ENCODE peak calls at places on chromosomes 6 and 20, in ten cellular contexts. Q is esophagus muscularis mucosa, B is tibial nerve, Y is stomach, D is HepG2, A is sigmoid colon, G is suprapubic skin, H is K562, P is A549, N is H1. W is an unnamed sample. For H3K4me1, the result is how much of the 10 kb centered on the place peaks cover.

GRCh38 chr6:88208736-88209135 is 42.6 kb upstream of the CNR1 start:
- DNase-seq in N (no peak), D (no peak), Y (no peak), A (no peak), Q (no peak), G (no peak), H (no peak), P (no peak), B (no peak), W (no peak)

GRCh38 chr6:90406142-90406794 is 109.6 kb upstream of the BACH2 start:
- DNase-seq in A (no peak), B (no peak), D (peak), N (no peak), Q (no peak), Y (no peak), G (no peak), H (peak), P (peak), W (no peak)

GRCh38 chr6:117938324-117938995 is 31.4 kb downstream of the SLC35F1 start:
- DNase-seq in H (no peak), D (no peak), A (no peak), Q (no peak), Y (no peak), B (no peak), N (peak), G (no peak), P (no peak), W (no peak)

GRCh38 chr20:46277602-46278001 is 30.7 kb downstream of the CDH22 start:
- DNase-seq in H (peak), D (no peak), Y (no peak), Q (no peak), B (no peak), G (no peak), A (no peak), N (no peak), P (no peak), W (no peak)

GRCh38 chr6:85726206-85726605 is 83.5 kb upstream of the SYNCRIP start:
- DNase-seq in B (no peak), G (no peak), N (no peak), H (no peak), P (no peak), A (no peak), Q (no peak), D (no peak), Y (no peak), W (no peak)

GRCh38 chr20:38113401-38114325 is 51.4 kb downstream of the TGM2 start:
- DNase-seq in Y (no peak), H (peak), B (no peak), Q (peak), D (peak), G (no peak), A (no peak), P (peak), N (peak), W (no peak)

GRCh38 chr20:43543138-43543537 is 15.7 kb upstream of the SGK2 start:
- DNase-seq in Y (no peak), G (no peak), H (no peak), D (no peak), B (no peak), N (no peak), P (no peak), Q (no peak), A (no peak), W (no peak)

GRCh38 chr6:35195120-35195780 is 18.5 kb upstream of the SCUBE3 start:
- DNase-seq in G (no peak), Y (no peak), B (no peak), A (no peak), P (no peak), Q (no peak), D (no peak), N (no peak), H (peak), W (no peak)

GRCh38 chr20:61786230-61786629 is 279.5 kb downstream of the TAF4 start:
- DNase-seq in P (no peak), D (no peak), G (no peak), Y (no peak), A (no peak), N (no peak), B (no peak), Q (no peak), H (no peak), W (no peak)

GRCh38 chr6:148053209-148053608 is 289.4 kb upstream of the SASH1 start:
- DNase-seq in B (no peak), G (no peak), P (no peak), Y (no peak), A (no peak), H (no peak), N (no peak), Q (peak), D (no peak), W (no peak)

GRCh38 chr6:147867827-147868226 is 359.3 kb downstream of the SAMD5 start:
- DNase-seq in Q (no peak), B (no peak), G (no peak), Y (no peak), N (no peak), A (no peak), D (no peak), P (no peak), H (no peak), W (no peak)

GRCh38 chr6:129084406-129084805 is 201.5 kb downstream of the LAMA2 start:
- DNase-seq in D (no peak), G (no peak), P (no peak), Y (no peak), H (no peak), N (no peak), Q (no peak), A (no peak), B (no peak), W (no peak)

GRCh38 chr6:91613481-91613880 is 1026.6 kb upstream of the MAP3K7 start:
- DNase-seq in A (no peak), D (no peak), Y (no peak), P (no peak), H (no peak), Q (no peak), N (no peak), G (no peak), B (no peak), W (no peak)

GRCh38 chr6:52157301-52157930 is 28.8 kb upstream of the IL17A start:
- DNase-seq in G (no peak), H (no peak), B (no peak), Y (no peak), D (no peak), Q (peak), N (no peak), P (no peak), A (no peak), W (no peak)

GRCh38 chr6:14765106-14765505 is 480.8 kb upstream of the JARID2 start:
- DNase-seq in G (no peak), H (no peak), B (no peak), N (no peak), Y (no peak), D (no peak), A (no peak), P (peak), Q (no peak), W (no peak)

GRCh38 chr6:80489911-80490635 is 383.6 kb downstream of the BCKDHB start:
- DNase-seq in Y (no peak), H (no peak), N (no peak), A (no peak), Q (no peak), D (no peak), B (no peak), P (no peak), G (no peak), W (no peak)

GRCh38 chr6:131946992-131947955 is 3.9 kb downstream of the CCN2 start:
- DNase-seq in P (peak), Y (no peak), Q (no peak), N (no peak), G (no peak), A (no peak), H (no peak), D (peak), B (no peak), W (no peak)

GRCh38 chr6:81553246-81553645 is 199.2 kb downstream of the TENT5A start:
- DNase-seq in Y (no peak), N (no peak), G (no peak), B (no peak), A (no peak), H (no peak), Q (no peak), P (no peak), D (no peak), W (no peak)

GRCh38 chr20:62400021-62400420 is 7.1 kb downstream of the CABLES2 start:
- DNase-seq in A (no peak), Q (no peak), B (no peak), P (no peak), H (no peak), Y (no peak), N (no peak), D (no peak), G (no peak), W (no peak)

GRCh38 chr6:118825661-118826060 is 68.3 kb upstream of the ASF1A start:
- DNase-seq in Q (no peak), B (no peak), P (no peak), D (no peak), A (no peak), G (no peak), Y (no peak), N (no peak), H (peak), W (no peak)

GRCh38 chr6:28393912-28394662 is 5.5 kb downstream of the ZSCAN12 start:
- DNase-seq in B (no peak), H (peak), Y (no peak), P (no peak), A (no peak), D (peak), N (no peak), G (no peak), Q (no peak), W (no peak)

GRCh38 chr6:31896856-31897611 is 464 bp downstream of the EHMT2 start:
- DNase-seq in P (no peak), B (no peak), D (no peak), N (no peak), G (peak), Y (no peak), H (peak), A (no peak), Q (no peak), W (peak)

GRCh38 chr6:31896493-31896855 is 1.0 kb downstream of the EHMT2 start:
- DNase-seq in G (no peak), N (no peak), Y (no peak), A (no peak), Q (no peak), B (no peak), D (no peak), H (no peak), P (no peak), W (no peak)

GRCh38 chr6:31899215-31899614 is 1.7 kb upstream of the EHMT2 start:
- DNase-seq in Q (no peak), D (no peak), H (no peak), B (no peak), Y (no peak), A (no peak), N (no peak), G (no peak), P (no peak), W (no peak)

GRCh38 chr6:31898200-31899011 is 908 bp upstream of the EHMT2 start:
- DNase-seq in D (peak), G (no peak), H (no peak), A (no peak), P (peak), Y (no peak), N (no peak), B (no peak), Q (no peak), W (no peak)

DNA sequence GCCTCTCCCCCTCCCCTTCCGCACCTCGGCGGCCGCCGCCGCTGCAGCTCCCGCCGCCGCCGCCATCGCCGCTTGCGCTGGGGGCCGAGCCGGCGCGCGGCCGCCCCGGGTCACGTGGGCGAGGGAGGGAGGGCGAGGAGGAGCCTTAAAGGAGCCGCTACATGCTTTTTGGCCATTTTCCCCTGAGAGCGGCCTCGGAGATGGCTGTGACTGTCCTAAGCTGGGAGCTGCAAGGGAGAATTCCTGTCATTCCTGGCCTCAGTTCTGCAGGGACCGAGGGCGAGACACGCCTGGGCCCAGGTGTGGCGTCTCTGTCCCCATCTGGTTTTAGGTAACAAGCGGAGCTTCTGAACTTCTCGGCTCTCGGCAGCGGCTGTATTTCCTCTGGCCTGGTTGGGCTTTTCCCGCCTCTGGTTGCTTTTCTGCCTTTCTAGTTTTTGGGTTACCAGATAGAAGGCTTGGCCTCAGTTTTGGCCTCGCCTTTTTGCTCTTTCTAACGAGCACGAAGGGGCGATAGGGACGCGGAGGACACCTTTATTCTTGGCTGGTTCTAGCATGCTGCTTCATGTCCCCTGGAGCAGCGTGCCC is at the start of gene EHMT2:
- DNase-seq in H (peak), A (peak), D (peak), P (peak), Q (peak), N (no peak), B (peak), G (peak), Y (peak), W (peak)
- TF ChIP-seq POLR2A in H (peak), A (peak), D (peak), P (peak), Q (peak), N (peak), B (peak), G (no peak), Y (no peak), W (peak)

DNA sequence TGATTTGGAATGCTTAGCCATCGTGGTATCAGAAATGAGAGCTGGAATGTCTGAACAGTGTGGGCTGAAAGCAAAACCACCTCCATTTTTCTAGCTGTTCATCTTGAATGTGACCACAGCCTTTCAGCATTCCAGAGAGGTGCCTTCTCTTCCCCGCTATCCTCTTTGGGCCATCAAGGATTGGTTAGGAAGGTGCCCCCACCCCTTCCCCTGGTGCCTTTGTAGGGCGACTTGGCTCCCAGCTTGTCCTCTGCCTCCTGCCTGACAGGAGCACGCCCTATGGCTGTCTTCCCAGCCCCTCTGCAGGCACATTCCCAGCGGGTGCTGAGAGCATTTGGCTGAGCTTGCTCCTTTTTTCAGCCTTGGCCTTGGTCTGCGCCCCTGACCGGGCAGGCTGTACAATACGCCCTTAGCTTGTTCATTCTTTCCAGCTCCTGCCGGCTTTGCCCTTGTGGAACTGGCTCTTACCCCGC is 97.5 kb downstream of the ARMC2 start:
- DNase-seq in A (peak), G (peak), B (no peak), Y (peak), N (no peak), P (no peak), Q (no peak), D (no peak), H (no peak), W (peak)
- H3K4me1 ChIP-seq in A (half or more), G (half or more), B (under half), Y (half or more), N (under half), P (under half), Q (half or more), D (under half), H (under half), W (under half)

DNA sequence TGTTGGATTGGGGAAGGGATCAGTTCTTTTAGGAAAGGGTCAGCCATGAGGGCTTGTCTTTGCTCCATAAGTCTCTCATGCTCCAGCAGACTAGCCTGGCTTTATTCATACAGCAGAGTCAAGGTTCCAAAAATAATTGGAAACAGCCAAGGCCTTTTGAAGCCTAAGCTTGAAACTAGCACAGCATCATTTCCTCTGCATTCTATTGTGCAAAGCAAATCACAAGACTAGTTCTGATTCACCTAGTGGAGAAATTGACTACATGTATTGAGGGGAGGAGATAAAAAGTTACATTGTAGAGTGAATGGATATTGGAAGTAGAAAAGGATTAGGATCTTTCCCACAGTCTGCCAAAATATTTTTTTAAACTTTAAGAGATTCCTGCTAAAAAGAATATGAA is 159.3 kb upstream of the PLCB4 start:
- DNase-seq in Y (no peak), D (no peak), G (no peak), A (no peak), H (no peak), B (no peak), N (no peak), Q (no peak), P (no peak), W (no peak)
- TF ChIP-seq EP300 in Y (no peak), D (no peak), G (no peak), A (no peak), H (no peak), B (no peak), N (no peak), Q (no peak), P (no peak), W (no peak)

GRCh38 chr6:42970859-42971612 is 7.9 kb downstream of the PEX6 start:
- DNase-seq in P (peak), Q (no peak), H (peak), N (no peak), G (no peak), A (no peak), B (no peak), D (peak), Y (no peak), W (no peak)
- TF ChIP-seq POLR2A in P (no peak), Q (no peak), H (no peak), N (no peak), G (no peak), A (no peak), B (no peak), D (no peak), Y (no peak), W (no peak)

GRCh38 chr6:167688123-167688522 is 138.6 kb upstream of the AFDN start:
- DNase-seq in P (no peak), N (no peak), B (no peak), Y (no peak), A (peak), Q (no peak), H (no peak), G (peak), D (no peak), W (no peak)
- H3K4me1 ChIP-seq in P (under half), N (under half), B (under half), Y (under half), A (under half), Q (under half), H (under half), G (under half), D (half or more), W (under half)

GRCh38 chr6:157267109-157267611 is 56.2 kb downstream of the TMEM242 start:
- DNase-seq in B (no peak), D (no peak), N (no peak), P (no peak), H (no peak), G (no peak), Y (no peak), A (peak), Q (no peak), W (no peak)

GRCh38 chr6:157267654-157268053 is 55.7 kb downstream of the TMEM242 start:
- DNase-seq in H (no peak), A (peak), G (no peak), P (no peak), Y (no peak), N (no peak), B (no peak), D (no peak), Q (no peak), W (no peak)

GRCh38 chr6:157269261-157269794 is 54.0 kb downstream of the TMEM242 start:
- DNase-seq in D (no peak), G (no peak), Q (no peak), P (no peak), N (no peak), B (peak), H (no peak), A (peak), Y (peak), W (peak)

GRCh38 chr6:157268835-157269234 is 54.5 kb downstream of the TMEM242 start:
- DNase-seq in Y (no peak), H (no peak), P (no peak), N (no peak), Q (no peak), G (no peak), D (no peak), B (no peak), A (peak), W (peak)

GRCh38 chr6:157268396-157268795 is 54.9 kb downstream of the TMEM242 start:
- DNase-seq in Q (no peak), N (no peak), P (no peak), A (no peak), D (no peak), H (no peak), Y (no peak), G (no peak), B (no peak), W (no peak)
- TF ChIP-seq EP300 in Q (no peak), N (no peak), P (no peak), A (no peak), D (no peak), H (no peak), Y (no peak), G (no peak), B (no peak), W (no peak)

GRCh38 chr6:30344191-30344867 is 627 bp upstream of the RPP21 start:
- DNase-seq in Y (no peak), D (no peak), H (peak), B (no peak), G (no peak), P (no peak), N (no peak), Q (no peak), A (no peak), W (no peak)

GRCh38 chr6:30341728-30342127 is 3.2 kb upstream of the RPP21 start:
- DNase-seq in G (no peak), P (no peak), B (no peak), A (no peak), H (no peak), N (no peak), Y (no peak), D (no peak), Q (no peak), W (no peak)

GRCh38 chr6:30345852-30346251 is 896 bp downstream of the RPP21 start:
- DNase-seq in H (no peak), Y (no peak), P (no peak), B (no peak), Q (no peak), N (no peak), D (no peak), G (no peak), A (no peak), W (no peak)

GRCh38 chr6:30341249-30341648 is 3.7 kb upstream of the RPP21 start:
- DNase-seq in A (no peak), B (no peak), G (no peak), N (no peak), H (no peak), Q (no peak), Y (no peak), D (no peak), P (no peak), W (no peak)

GRCh38 chr6:30344868-30345671 is at the start of gene RPP21:
- DNase-seq in A (peak), P (peak), B (peak), D (peak), G (peak), N (no peak), Q (no peak), Y (peak), H (peak), W (peak)
- TF ChIP-seq POLR2A in A (peak), P (peak), B (no peak), D (peak), G (peak), N (peak), Q (peak), Y (no peak), H (peak), W (peak)